ENCODE peak calls at places on chromosome 1, in six cellular contexts. R is stimulated activated naive CD4-positive, alpha-beta T cell; I is NCI-H226; L is heart left ventricle; O is Kasumi-1; E is D341Med. S is an unnamed sample.

GRCh38 chr1:156860113-156860638 is 489 bp upstream of the NTRK1 start:
- DNase-seq in L (peak; percentile 30), R (peak; percentile 53), O (peak; percentile 39), E (peak; percentile 80), I (peak; percentile 23), S (peak; percentile 42)

GRCh38 chr1:2349821-2350220 is 41.5 kb downstream of the MORN1 start:
- DNase-seq in I (no peak), R (no peak), E (no peak), L (no peak), O (no peak), S (no peak)

GRCh38 chr1:46131727-46132528 is 501 bp downstream of the PIK3R3 start:
- DNase-seq in L (peak; percentile 25), R (peak; percentile 25), O (peak; percentile 23), E (peak; percentile 25), I (no peak), S (peak; percentile 55)

GRCh38 chr1:8409107-8409506 is 91.2 kb downstream of the SLC45A1 start:
- DNase-seq in I (peak; percentile 19), L (no peak), R (peak; percentile 37), E (no peak), O (peak; percentile 78), S (peak; percentile 47)

GRCh38 chr1:153540394-153541361 is at the start of gene S100A5:
- DNase-seq in O (peak; percentile 81), R (peak; percentile 37), I (peak; percentile 78), E (no peak), L (no peak), S (peak; percentile 77)

GRCh38 chr1:236744533-236744932 is 50.6 kb upstream of the MTR start:
- DNase-seq in R (no peak), I (no peak), L (no peak), O (no peak), E (no peak), S (no peak)

GRCh38 chr1:204972461-204972860 is 70.6 kb upstream of the CNTN2 start:
- DNase-seq in O (no peak), I (no peak), L (no peak), E (no peak), R (no peak), S (no peak)

GRCh38 chr1:244301595-244302130 is 150.0 kb downstream of the ADSS2 start:
- DNase-seq in E (no peak), O (no peak), R (no peak), I (no peak), L (no peak), S (no peak)

GRCh38 chr1:182806015-182806678 is 16.6 kb downstream of the NPL start:
- DNase-seq in R (no peak), E (peak; percentile 62), L (no peak), I (no peak), O (no peak), S (peak; percentile 32)

S was measured in epithelial cell of esophagus.